ENCODE peak calls at places on chromosome 5, in four cellular contexts. O is EL, J is NCI-H774, F is right cardiac atrium. U is an unnamed sample.

GRCh38 chr5:155466851-155467250 is 453.3 kb downstream of the KIF4B start:
- DNase-seq in O (no peak), F (no peak), J (no peak), U (no peak)

GRCh38 chr5:592158-592557 is 20.0 kb upstream of the CEP72 start:
- DNase-seq in J (no peak), O (no peak), F (no peak), U (no peak)

GRCh38 chr5:174409971-174410370 is 314.4 kb upstream of the MSX2 start:
- DNase-seq in F (no peak), O (no peak), J (no peak), U (no peak)

GRCh38 chr5:81093536-81094196 is 133.5 kb downstream of the RASGRF2 start:
- DNase-seq in F (no peak), O (no peak), J (no peak), U (no peak)

GRCh38 chr5:16866795-16867584 is 69.1 kb downstream of the MYO10 start:
- DNase-seq in J (peak), O (no peak), F (no peak), U (no peak)

GRCh38 chr5:55572011-55572410 is 37.2 kb upstream of the PLPP1 start:
- DNase-seq in F (no peak), J (no peak), O (no peak), U (no peak)

GRCh38 chr5:77301447-77301878 is 91.0 kb downstream of the PDE8B start:
- DNase-seq in F (no peak), J (no peak), O (peak), U (no peak)

GRCh38 chr5:132136906-132137305 is 63.3 kb downstream of the CSF2 start:
- DNase-seq in O (peak), J (no peak), F (no peak), U (no peak)

U was measured in GM12891.